ENCODE peak calls at places on chromosome 14, in ten cellular contexts. K, J, Q, T, M, D, F, R, B and G are unnamed samples.

GRCh38 chr14:32252030-32252670 is 49.1 kb upstream of the RNU6-8 start:
- DNase-seq in K (peak), J (peak), Q (peak), T (peak), M (peak), D (peak), F (peak), R (no peak), B (peak), G (peak)

GRCh38 chr14:101102875-101103274 is 199.4 kb upstream of the RTL1 start:
- DNase-seq in K (no peak), J (no peak), Q (no peak), T (no peak), M (no peak), D (no peak), F (no peak), R (no peak), B (no peak), G (no peak)

GRCh38 chr14:70655110-70655826 is 13.6 kb downstream of the TTC9 start:
- DNase-seq in K (no peak), J (no peak), Q (peak), T (no peak), M (no peak), D (peak), F (no peak), R (no peak), B (no peak), G (peak)

GRCh38 chr14:33062881-33063280 is 124.2 kb downstream of the NPAS3 start:
- DNase-seq in K (peak), J (no peak), Q (no peak), T (no peak), M (no peak), D (no peak), F (no peak), R (no peak), B (no peak), G (no peak)

GRCh38 chr14:36161781-36162180 is 14.7 kb downstream of the PTCSC3 start:
- DNase-seq in K (peak), J (no peak), Q (no peak), T (no peak), M (no peak), D (no peak), F (no peak), R (no peak), B (no peak), G (no peak)

GRCh38 chr14:37215345-37215744 is 17.6 kb downstream of the MIPOL1 start:
- DNase-seq in K (no peak), J (no peak), Q (no peak), T (no peak), M (no peak), D (no peak), F (no peak), R (no peak), B (no peak), G (no peak)

GRCh38 chr14:33792387-33793368 is 158.2 kb downstream of the EGLN3 start:
- DNase-seq in K (peak), J (peak), Q (peak), T (peak), M (peak), D (peak), F (peak), R (peak), B (peak), G (peak)

GRCh38 chr14:54796961-54797360 is 105.7 kb downstream of the GCH1 start:
- DNase-seq in K (no peak), J (no peak), Q (no peak), T (no peak), M (peak), D (no peak), F (no peak), R (no peak), B (peak), G (no peak)

GRCh38 chr14:105880616-105881015 is 354.2 kb downstream of the TMEM121 start:
- DNase-seq in K (no peak), J (no peak), Q (no peak), T (no peak), M (no peak), D (no peak), F (no peak), R (no peak), B (no peak), G (no peak)

GRCh38 chr14:72549026-72549425 is 344.9 kb downstream of the DPF3 start:
- DNase-seq in K (no peak), J (no peak), Q (no peak), T (no peak), M (no peak), D (no peak), F (no peak), R (no peak), B (peak), G (no peak)

GRCh38 chr14:68939893-68940613 is 39.0 kb downstream of the ACTN1 start:
- DNase-seq in K (peak), J (no peak), Q (no peak), T (no peak), M (peak), D (no peak), F (no peak), R (peak), B (peak), G (no peak)

GRCh38 chr14:59583755-59584154 is 7.1 kb upstream of the CCDC175 start:
- DNase-seq in K (no peak), J (no peak), Q (peak), T (no peak), M (no peak), D (no peak), F (no peak), R (no peak), B (peak), G (no peak)

GRCh38 chr14:43410631-43411030 is 1096.5 kb downstream of the FSCB start:
- DNase-seq in K (no peak), J (no peak), Q (no peak), T (no peak), M (no peak), D (no peak), F (no peak), R (no peak), B (no peak), G (no peak)

GRCh38 chr14:80095623-80096022 is 115.7 kb downstream of the DIO2 start:
- DNase-seq in K (peak), J (no peak), Q (no peak), T (no peak), M (no peak), D (no peak), F (no peak), R (peak), B (peak), G (no peak)

GRCh38 chr14:55136241-55136640 is 7.2 kb downstream of the LGALS3 start:
- DNase-seq in K (no peak), J (no peak), Q (no peak), T (no peak), M (no peak), D (no peak), F (no peak), R (no peak), B (peak), G (no peak)

GRCh38 chr14:69399750-69400149 is 1.3 kb downstream of the SLC39A9 start:
- DNase-seq in K (no peak), J (no peak), Q (no peak), T (no peak), M (no peak), D (no peak), F (no peak), R (no peak), B (no peak), G (no peak)

GRCh38 chr14:39988939-39989338 is 556.7 kb upstream of the FBXO33 start:
- DNase-seq in K (peak), J (peak), Q (peak), T (peak), M (peak), D (no peak), F (peak), R (no peak), B (no peak), G (peak)

GRCh38 chr14:91352101-91352500 is 65.5 kb downstream of the CCDC88C start:
- DNase-seq in K (no peak), J (no peak), Q (no peak), T (no peak), M (peak), D (no peak), F (no peak), R (no peak), B (no peak), G (no peak)

GRCh38 chr14:52014601-52015267 is 25.4 kb downstream of the RTRAF start:
- DNase-seq in K (no peak), J (no peak), Q (no peak), T (peak), M (no peak), D (no peak), F (no peak), R (no peak), B (no peak), G (no peak)

GRCh38 chr14:54333511-54333910 is 63.3 kb upstream of the CDKN3 start:
- DNase-seq in K (no peak), J (no peak), Q (no peak), T (no peak), M (no peak), D (no peak), F (no peak), R (no peak), B (no peak), G (no peak)

GRCh38 chr14:100297320-100298300 is 8.6 kb downstream of the SLC25A29 start:
- DNase-seq in K (no peak), J (no peak), Q (peak), T (peak), M (no peak), D (no peak), F (no peak), R (no peak), B (peak), G (peak)

GRCh38 chr14:24296341-24297157 is 3.0 kb downstream of the DHRS1 start:
- DNase-seq in K (peak), J (peak), Q (peak), T (no peak), M (peak), D (peak), F (peak), R (peak), B (peak), G (peak)

GRCh38 chr14:104722938-104723650 is 935 bp upstream of the ADSS1 start:
- DNase-seq in K (no peak), J (no peak), Q (no peak), T (no peak), M (no peak), D (no peak), F (no peak), R (no peak), B (no peak), G (no peak)

GRCh38 chr14:96584199-96584906 is 82.2 kb downstream of the PAPOLA start:
- DNase-seq in K (peak), J (no peak), Q (peak), T (no peak), M (peak), D (no peak), F (no peak), R (no peak), B (no peak), G (peak)

GRCh38 chr14:53948181-53948884 is 8.3 kb downstream of the BMP4 start:
- DNase-seq in K (no peak), J (no peak), Q (no peak), T (no peak), M (no peak), D (no peak), F (no peak), R (no peak), B (no peak), G (no peak)

GRCh38 chr14:67765192-67765834 is 51.1 kb downstream of the ZFYVE26 start:
- DNase-seq in K (no peak), J (no peak), Q (no peak), T (peak), M (no peak), D (no peak), F (no peak), R (no peak), B (no peak), G (no peak)

GRCh38 chr14:41872906-41873305 is 266.2 kb downstream of the LRFN5 start:
- DNase-seq in K (no peak), J (no peak), Q (no peak), T (no peak), M (no peak), D (no peak), F (no peak), R (no peak), B (peak), G (no peak)

GRCh38 chr14:95253039-95253620 is 66.6 kb downstream of the CLMN start:
- DNase-seq in K (no peak), J (no peak), Q (no peak), T (no peak), M (no peak), D (no peak), F (no peak), R (no peak), B (no peak), G (no peak)

GRCh38 chr14:61977217-61977616 is 215.0 kb downstream of the SNAPC1 start:
- DNase-seq in K (no peak), J (no peak), Q (no peak), T (no peak), M (no peak), D (no peak), F (no peak), R (no peak), B (peak), G (no peak)

GRCh38 chr14:24441904-24442239 is 704 bp downstream of the SDR39U1 start:
- DNase-seq in K (no peak), J (no peak), Q (no peak), T (no peak), M (peak), D (no peak), F (peak), R (no peak), B (peak), G (no peak)

GRCh38 chr14:88507208-88507607 is 47.6 kb downstream of the PTPN21 start:
- DNase-seq in K (no peak), J (no peak), Q (no peak), T (no peak), M (no peak), D (no peak), F (no peak), R (no peak), B (no peak), G (no peak)

GRCh38 chr14:96235426-96235825 is 20.6 kb upstream of the BDKRB1 start:
- DNase-seq in K (no peak), J (no peak), Q (no peak), T (no peak), M (no peak), D (no peak), F (no peak), R (no peak), B (no peak), G (no peak)

GRCh38 chr14:100025111-100025510 is 40.1 kb upstream of the EVL start:
- DNase-seq in K (peak), J (peak), Q (peak), T (peak), M (peak), D (no peak), F (no peak), R (no peak), B (peak), G (peak)

GRCh38 chr14:68947802-68948201 is 31.3 kb downstream of the ACTN1 start:
- DNase-seq in K (peak), J (no peak), Q (peak), T (no peak), M (no peak), D (no peak), F (peak), R (no peak), B (peak), G (no peak)